ENCODE peak calls at places on chromosomes 3 and 15, in six cellular contexts. G, R, E, K, I and U are unnamed samples. For H3K4me1, the result is how much of the 10 kb centered on the place peaks cover.

GRCh38 chr15:65519781-65520299 is 2.4 kb upstream of the DPP8 start:
- DNase-seq in G (no peak), R (no peak), E (no peak), K (no peak), I (no peak), U (no peak)

GRCh38 chr15:34001536-34001935 is 33.2 kb downstream of the CHRM5 start:
- DNase-seq in G (no peak), R (no peak), E (no peak), K (no peak), I (no peak), U (no peak)

GRCh38 chr15:40594429-40594836 is 384 bp downstream of the KNL1 start:
- DNase-seq in G (no peak), R (peak), E (no peak), K (peak), I (peak), U (peak)

GRCh38 chr15:47273817-47274216 is 443.5 kb upstream of the SEMA6D start:
- DNase-seq in G (no peak), R (no peak), E (no peak), K (no peak), I (no peak), U (no peak)

GRCh38 chr3:8768364-8769087 is 887 bp downstream of the OXTR start:
- DNase-seq in G (no peak), R (no peak), E (no peak), K (peak), I (peak), U (no peak)

GRCh38 chr3:193922034-193922774 is 213.7 kb upstream of the HES1 start:
- DNase-seq in G (no peak), R (no peak), E (no peak), K (no peak), I (no peak), U (peak)

GRCh38 chr3:13047296-13048165 is 25.7 kb downstream of the IQSEC1 start:
- DNase-seq in G (no peak), R (no peak), E (peak), K (no peak), I (no peak), U (no peak)

GRCh38 chr3:170421147-170421641 is 2.5 kb downstream of the CLDN11 start:
- DNase-seq in G (no peak), R (peak), E (no peak), K (peak), I (no peak), U (no peak)

GRCh38 chr3:170641510-170642236 is 55.8 kb upstream of the SLC7A14 start:
- DNase-seq in G (no peak), R (peak), E (no peak), K (peak), I (no peak), U (no peak)

GRCh38 chr3:172009736-172010254 is 29.6 kb upstream of the FNDC3B start:
- DNase-seq in G (no peak), R (no peak), E (peak), K (no peak), I (peak), U (no peak)

GRCh38 chr3:126256256-126256655 is 75.9 kb upstream of the ALDH1L1 start:
- DNase-seq in G (no peak), R (peak), E (no peak), K (no peak), I (no peak), U (no peak)

GRCh38 chr15:82944840-82945239 is 7.7 kb downstream of the HOMER2 start:
- DNase-seq in G (no peak), R (no peak), E (no peak), K (no peak), I (no peak), U (no peak)

GRCh38 chr15:26082833-26083174 is 219.7 kb upstream of the ATP10A start:
- DNase-seq in G (no peak), R (no peak), E (no peak), K (no peak), I (no peak), U (no peak)

GRCh38 chr15:91311986-91312385 is 211.9 kb downstream of the SV2B start:
- DNase-seq in G (no peak), R (no peak), E (no peak), K (no peak), I (no peak), U (no peak)

GRCh38 chr3:176916777-176917176 is 280.5 kb downstream of the TBL1XR1 start:
- DNase-seq in G (no peak), R (no peak), E (peak), K (no peak), I (peak), U (peak)
- H3K4ac ChIP-seq in G (no peak), R (no peak), E (peak), K (no peak), I (no peak), U (no peak)

GRCh38 chr3:25683882-25684281 is 19.2 kb upstream of the TOP2B start:
- DNase-seq in G (no peak), R (no peak), E (no peak), K (no peak), I (no peak), U (no peak)
- H3K4me1 ChIP-seq in G (under half), R (under half), E (under half), K (under half), I (under half), U (under half)

GRCh38 chr15:68817304-68818087 is 3.2 kb downstream of the ANP32A start:
- DNase-seq in G (peak), R (peak), E (peak), K (peak), I (no peak), U (peak)

GRCh38 chr15:68816795-68817303 is 3.8 kb downstream of the ANP32A start:
- DNase-seq in G (no peak), R (no peak), E (no peak), K (peak), I (no peak), U (peak)

GRCh38 chr15:68814596-68814995 is 6.1 kb downstream of the ANP32A start:
- DNase-seq in G (no peak), R (no peak), E (no peak), K (no peak), I (no peak), U (peak)

GRCh38 chr15:68816158-68816557 is 4.5 kb downstream of the ANP32A start:
- DNase-seq in G (no peak), R (no peak), E (no peak), K (no peak), I (no peak), U (no peak)

DNA sequence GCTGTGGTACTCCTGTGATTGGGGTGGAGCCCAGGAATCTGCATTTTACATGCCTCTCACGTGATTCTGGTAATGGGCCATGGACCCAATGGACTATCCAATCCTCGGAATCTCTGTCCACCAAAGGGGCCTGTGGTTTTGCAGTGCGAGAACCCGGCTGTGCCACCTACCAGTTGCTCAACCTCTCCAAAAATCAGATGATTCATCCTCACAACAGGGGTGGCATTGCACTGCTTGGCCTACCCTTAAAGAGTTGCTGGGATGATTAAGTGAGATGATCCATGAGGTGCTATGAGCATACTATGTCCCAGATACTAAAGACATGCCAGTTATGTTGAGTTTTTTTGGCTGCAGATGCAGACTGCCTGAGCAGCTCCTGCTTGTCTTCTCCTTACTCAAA is 5.1 kb downstream of the ANP32A start:
- DNase-seq in G (no peak), R (no peak), E (no peak), K (no peak), I (no peak), U (no peak)
- H3K4ac ChIP-seq in G (no peak), R (no peak), E (no peak), K (no peak), I (no peak), U (peak)

DNA sequence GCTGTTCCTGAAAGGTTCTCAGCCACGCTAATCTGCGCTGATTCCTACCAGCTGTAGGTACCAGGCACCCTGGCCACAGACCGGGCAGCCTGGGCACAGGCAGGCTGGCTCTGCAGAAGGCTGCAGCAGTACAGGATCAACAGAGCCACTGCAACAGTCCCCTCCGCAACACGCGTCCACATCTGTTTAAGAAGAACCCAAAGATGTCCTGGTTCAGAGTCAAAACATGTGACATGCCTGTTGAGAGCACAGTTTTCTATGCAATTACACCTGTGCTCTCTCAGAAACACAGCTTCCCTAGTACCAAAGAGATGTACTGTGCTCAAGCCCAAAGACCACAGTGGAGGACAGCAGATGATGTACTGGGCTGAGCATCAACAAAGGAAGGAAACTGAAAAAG is 18.8 kb downstream of the LRIG1 start:
- DNase-seq in G (no peak), R (no peak), E (no peak), K (no peak), I (no peak), U (no peak)
- H3K4me1 ChIP-seq in G (under half), R (under half), E (under half), K (under half), I (half or more), U (under half)

DNA sequence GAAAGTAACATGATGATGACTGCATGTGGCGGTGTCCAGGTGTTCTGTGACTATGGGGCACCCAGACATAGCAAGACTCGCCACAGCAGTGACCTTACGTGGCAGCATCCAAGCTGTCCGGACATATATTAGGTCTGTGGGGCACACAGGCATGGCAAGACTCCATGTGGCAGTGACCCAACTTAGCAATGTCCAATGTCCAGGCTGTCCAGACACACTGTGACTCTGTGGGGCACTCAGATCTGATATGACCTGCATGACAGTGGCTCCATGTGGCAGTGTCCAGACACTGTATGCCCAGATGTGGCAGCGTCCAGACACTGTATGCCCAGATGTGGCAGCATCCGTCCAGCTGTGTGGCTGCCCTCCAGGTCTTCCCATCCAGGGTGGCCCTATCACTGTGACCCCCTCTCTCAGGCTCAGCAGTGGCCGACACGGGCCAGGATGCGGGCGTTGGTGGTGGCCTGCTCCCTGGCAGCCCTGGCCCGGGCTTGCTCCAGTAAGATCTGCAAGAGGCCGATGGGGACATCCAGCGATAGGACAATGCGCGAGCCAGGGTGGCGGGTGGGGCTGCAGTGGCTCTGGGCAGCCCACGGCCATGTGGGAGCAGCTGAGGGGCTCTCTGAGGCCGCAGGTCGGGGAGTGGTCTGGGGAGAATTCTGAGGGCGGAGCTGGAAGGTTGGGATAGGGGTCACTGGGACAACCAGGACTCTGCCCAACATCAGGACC is 1.1 kb downstream of the UCN2 start:
- DNase-seq in G (no peak), R (no peak), E (no peak), K (no peak), I (no peak), U (no peak)
- H3K4ac ChIP-seq in G (peak), R (peak), E (no peak), K (peak), I (no peak), U (no peak)

GRCh38 chr15:31403606-31404005 is 77.0 kb downstream of the KLF13 start:
- DNase-seq in G (no peak), R (peak), E (no peak), K (no peak), I (no peak), U (peak)

GRCh38 chr15:31403096-31403495 is 76.5 kb downstream of the KLF13 start:
- DNase-seq in G (no peak), R (peak), E (no peak), K (no peak), I (no peak), U (no peak)

GRCh38 chr15:31401282-31401681 is 74.6 kb downstream of the KLF13 start:
- DNase-seq in G (no peak), R (no peak), E (no peak), K (no peak), I (no peak), U (no peak)

GRCh38 chr15:31402511-31403056 is 75.9 kb downstream of the KLF13 start:
- DNase-seq in G (no peak), R (peak), E (no peak), K (no peak), I (no peak), U (no peak)

DNA sequence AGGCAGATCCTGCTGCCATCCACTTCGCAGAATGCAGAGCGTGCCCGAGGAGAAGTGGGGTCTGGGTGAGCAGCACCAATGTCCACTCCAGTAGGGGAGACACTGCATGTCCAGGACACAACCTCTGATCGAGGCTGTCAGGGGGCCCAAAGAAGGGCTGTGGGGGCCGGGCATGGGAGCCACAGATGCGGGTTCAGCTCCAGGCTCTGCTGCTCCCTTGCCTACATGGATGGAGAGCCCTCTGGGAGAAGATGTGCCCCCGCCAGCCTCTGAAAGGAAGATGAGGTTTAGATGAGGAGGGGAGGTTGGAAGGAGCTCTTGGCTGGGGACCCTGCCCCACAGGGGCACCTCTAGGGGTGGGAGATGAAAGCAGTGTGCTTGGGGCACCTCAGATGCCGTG is 75.4 kb downstream of the KLF13 start:
- DNase-seq in G (no peak), R (no peak), E (no peak), K (no peak), I (no peak), U (no peak)
- H3K4me1 ChIP-seq in G (under half), R (under half), E (under half), K (under half), I (under half), U (under half)

GRCh38 chr3:184388164-184388935 is 8.5 kb downstream of the CHRD start:
- DNase-seq in G (no peak), R (no peak), E (no peak), K (no peak), I (no peak), U (no peak)

GRCh38 chr3:184391266-184391665 is 11.4 kb downstream of the CHRD start:
- DNase-seq in G (no peak), R (no peak), E (no peak), K (no peak), I (no peak), U (no peak)

GRCh38 chr3:184388936-184389230 is 9.0 kb downstream of the CHRD start:
- DNase-seq in G (no peak), R (no peak), E (no peak), K (no peak), I (no peak), U (no peak)

GRCh38 chr3:184389935-184390528 is 10.2 kb downstream of the CHRD start:
- DNase-seq in G (no peak), R (no peak), E (no peak), K (no peak), I (no peak), U (no peak)

GRCh38 chr3:184389384-184389783 is 9.5 kb downstream of the CHRD start:
- DNase-seq in G (no peak), R (no peak), E (no peak), K (no peak), I (no peak), U (no peak)
- H3K4ac ChIP-seq in G (no peak), R (no peak), E (no peak), K (no peak), I (no peak), U (no peak)

GRCh38 chr3:134333522-134334181 is 40.6 kb downstream of the AMOTL2 start:
- DNase-seq in G (peak), R (peak), E (peak), K (peak), I (peak), U (peak)

GRCh38 chr3:134332344-134332743 is 41.9 kb downstream of the AMOTL2 start:
- DNase-seq in G (no peak), R (no peak), E (no peak), K (no peak), I (peak), U (no peak)

GRCh38 chr3:134336587-134336986 is 37.7 kb downstream of the AMOTL2 start:
- DNase-seq in G (no peak), R (peak), E (peak), K (peak), I (no peak), U (no peak)

GRCh38 chr3:134334901-134335280 is 39.4 kb downstream of the AMOTL2 start:
- DNase-seq in G (no peak), R (no peak), E (peak), K (no peak), I (peak), U (peak)

GRCh38 chr3:134334231-134334900 is 39.9 kb downstream of the AMOTL2 start:
- DNase-seq in G (no peak), R (peak), E (peak), K (peak), I (peak), U (no peak)
- H3K4me1 ChIP-seq in G (under half), R (half or more), E (under half), K (half or more), I (under half), U (under half)